ENCODE peak calls at places on chromosomes 11 and 22, in eight cellular contexts. S, T, G, X, Z, K, U and R are unnamed samples.

GRCh38 chr11:36362902-36363301 is 66.8 kb downstream of the PRR5L start:
- DNase-seq in X (peak; percentile 69), U (no peak), T (peak; percentile 46), K (no peak), Z (no peak), S (peak; percentile 78), G (no peak), R (no peak)

GRCh38 chr11:77442394-77443053 is 31.4 kb downstream of the PAK1 start:
- DNase-seq in Z (no peak), X (no peak), S (no peak), T (no peak), G (no peak), U (peak; percentile 49), K (no peak), R (peak; percentile 44)

GRCh38 chr11:74646964-74647363 is 54.6 kb downstream of the POLD3 start:
- DNase-seq in X (no peak), K (no peak), Z (no peak), S (no peak), G (no peak), U (no peak), T (no peak), R (no peak)

GRCh38 chr11:81036168-81036870 is 1595.5 kb upstream of the TENM4 start:
- DNase-seq in K (no peak), T (no peak), G (no peak), Z (no peak), U (no peak), X (peak; percentile 32), S (no peak), R (no peak)

GRCh38 chr22:29907753-29908515 is 25.0 kb downstream of the MTMR3 start:
- DNase-seq in G (peak; percentile 78), Z (peak; percentile 14), U (no peak), X (peak; percentile 97), T (peak; percentile 98), K (peak; percentile 78), S (peak; percentile 89), R (no peak)

GRCh38 chr11:67646535-67647336 is 3.8 kb downstream of the ACY3 start:
- DNase-seq in T (no peak), Z (no peak), X (no peak), S (no peak), G (no peak), K (no peak), U (peak; percentile 61), R (no peak)

GRCh38 chr11:109267293-109268095 is 154.5 kb upstream of the C11orf87 start:
- DNase-seq in K (no peak), X (no peak), G (no peak), S (no peak), T (peak; percentile 90), Z (no peak), U (no peak), R (no peak)

GRCh38 chr11:5550440-5551095 is 2.2 kb upstream of the OR52H1 start:
- DNase-seq in G (no peak), Z (no peak), U (no peak), X (peak; percentile 29), T (peak; percentile 11), S (peak; percentile 92), K (no peak), R (no peak)

GRCh38 chr22:49206281-49206680 is 621.4 kb downstream of the BRD1 start:
- DNase-seq in U (no peak), K (no peak), T (no peak), Z (no peak), X (no peak), S (no peak), G (no peak), R (no peak)

GRCh38 chr11:30107899-30108298 is 91.1 kb upstream of the KCNA4 start:
- DNase-seq in U (no peak), K (no peak), G (no peak), S (peak; percentile 4), Z (no peak), X (peak; percentile 69), T (peak; percentile 86), R (no peak)

GRCh38 chr11:103609117-103610066 is 427.0 kb upstream of the DDI1 start:
- DNase-seq in G (peak; percentile 52), X (peak; percentile 91), S (peak; percentile 94), Z (no peak), U (no peak), T (peak; percentile 87), K (no peak), R (no peak)

GRCh38 chr11:103326070-103326794 is 217.0 kb downstream of the DYNC2H1 start:
- DNase-seq in G (peak; percentile 73), Z (peak; percentile 45), T (peak; percentile 75), S (peak; percentile 79), K (no peak), X (peak; percentile 90), U (peak; percentile 48), R (peak; percentile 59)

GRCh38 chr11:66071326-66071870 is 1.3 kb downstream of the PACS1 start:
- DNase-seq in G (no peak), K (no peak), Z (no peak), T (no peak), S (no peak), X (no peak), U (peak; percentile 41), R (no peak)

GRCh38 chr11:64765291-64765803 is 5.6 kb upstream of the PYGM start:
- DNase-seq in X (no peak), U (no peak), Z (peak; percentile 44), K (peak; percentile 44), T (no peak), G (no peak), S (no peak), R (no peak)

GRCh38 chr11:122634507-122634906 is 21.0 kb upstream of the UBASH3B start:
- DNase-seq in G (peak; percentile 64), T (no peak), K (peak; percentile 27), X (peak; percentile 50), Z (no peak), U (no peak), S (peak; percentile 47), R (no peak)

GRCh38 chr11:61966673-61967176 is 709 bp downstream of the FTH1 start:
- DNase-seq in Z (peak; percentile 45), X (peak; percentile 14), U (no peak), K (no peak), S (peak; percentile 41), G (no peak), T (peak; percentile 64), R (no peak)

GRCh38 chr11:124961972-124962609 is 8.1 kb downstream of the CCDC15 start:
- DNase-seq in U (peak; percentile 69), G (peak; percentile 49), K (no peak), T (peak; percentile 85), Z (peak; percentile 60), X (peak; percentile 78), S (peak; percentile 79), R (peak; percentile 64)
- TF ChIP-seq CTCF in U (peak; percentile 51), G (peak; percentile 76), K (peak; percentile 70), T (peak; percentile 69), Z (peak; percentile 84), X (peak; percentile 63), S (peak; percentile 87), R (peak; percentile 73)

GRCh38 chr11:45079943-45080719 is 66.3 kb upstream of the PRDM11 start:
- DNase-seq in U (peak; percentile 49), S (no peak), X (no peak), G (no peak), Z (no peak), K (no peak), T (no peak), R (peak; percentile 46)

GRCh38 chr11:45082744-45083543 is 63.5 kb upstream of the PRDM11 start:
- DNase-seq in U (no peak), S (no peak), G (no peak), X (no peak), T (no peak), Z (no peak), K (no peak), R (no peak)

GRCh38 chr11:45086526-45086925 is 59.9 kb upstream of the PRDM11 start:
- DNase-seq in S (no peak), Z (no peak), T (no peak), X (no peak), U (no peak), G (no peak), K (no peak), R (no peak)

GRCh38 chr11:45085657-45086501 is 60.6 kb upstream of the PRDM11 start:
- DNase-seq in X (no peak), G (no peak), Z (no peak), S (no peak), U (no peak), K (no peak), T (no peak), R (no peak)

GRCh38 chr11:45083544-45084087 is 62.8 kb upstream of the PRDM11 start:
- DNase-seq in U (no peak), T (peak; percentile 39), Z (no peak), G (no peak), S (no peak), X (no peak), K (no peak), R (no peak)
- TF ChIP-seq CTCF in U (no peak), T (peak; percentile 24), Z (peak; percentile 41), G (peak; percentile 31), S (peak; percentile 60), X (peak; percentile 67), K (no peak), R (no peak)

GRCh38 chr22:42946551-42947198 is 68.3 kb downstream of the PACSIN2 start:
- DNase-seq in U (no peak), X (no peak), Z (no peak), K (no peak), T (no peak), S (no peak), G (no peak), R (no peak)

GRCh38 chr22:42948205-42948804 is 66.6 kb downstream of the PACSIN2 start:
- DNase-seq in Z (no peak), U (no peak), T (no peak), K (no peak), X (no peak), S (no peak), G (no peak), R (no peak)

GRCh38 chr22:42945736-42946135 is 69.2 kb downstream of the PACSIN2 start:
- DNase-seq in T (no peak), X (no peak), Z (no peak), U (no peak), S (no peak), G (no peak), K (no peak), R (no peak)

GRCh38 chr22:42949159-42949558 is 65.8 kb downstream of the PACSIN2 start:
- DNase-seq in G (no peak), Z (no peak), X (peak; percentile 51), K (peak; percentile 49), S (no peak), T (peak; percentile 54), U (no peak), R (no peak)

GRCh38 chr22:42947211-42947990 is 67.5 kb downstream of the PACSIN2 start:
- DNase-seq in G (no peak), S (no peak), Z (no peak), U (no peak), X (peak; percentile 37), T (peak; percentile 50), K (peak; percentile 64), R (no peak)
- TF ChIP-seq CTCF in G (no peak), S (no peak), Z (no peak), U (no peak), X (no peak), T (no peak), K (no peak), R (no peak)

DNA sequence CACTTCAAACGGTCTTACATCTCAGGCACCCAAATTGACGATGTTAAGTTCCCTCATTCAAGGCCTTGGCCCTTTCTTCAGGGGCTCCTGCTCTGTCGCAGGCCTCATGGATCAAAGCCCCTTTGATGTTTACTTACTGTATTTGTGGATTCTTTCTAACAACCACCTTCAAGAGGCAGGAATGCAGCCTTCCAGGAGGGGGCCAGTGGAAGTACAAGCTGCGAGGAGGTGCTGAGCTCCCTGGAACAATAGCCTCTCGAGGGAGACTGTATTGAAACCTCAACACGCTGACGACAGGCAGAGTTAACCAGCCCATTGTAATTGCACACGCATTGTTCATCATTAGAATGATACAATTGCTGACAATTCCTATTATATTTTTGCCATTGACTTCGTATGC is 209.1 kb downstream of the ST3GAL4 start:
- DNase-seq in S (no peak), U (no peak), T (no peak), X (no peak), K (no peak), G (no peak), Z (no peak), R (no peak)
- TF ChIP-seq CTCF in S (no peak), U (no peak), T (no peak), X (no peak), K (no peak), G (no peak), Z (no peak), R (no peak)